ENCODE peak calls at places on chromosomes 4 and X, in ten cellular contexts. O, E, C, L, K, A, W, S, X and G are unnamed samples.

GRCh38 chr4:99945718-99946345 is 586 bp downstream of the DNAJB14 start:
- DNase-seq in O (no peak), E (peak), C (peak), L (no peak), K (peak), A (peak), W (no peak), S (peak), X (no peak), G (no peak)

GRCh38 chr4:38667005-38667771 is 3.2 kb downstream of the KLF3 start:
- DNase-seq in O (no peak), E (peak), C (peak), L (no peak), K (peak), A (peak), W (peak), S (peak), X (peak), G (peak)

GRCh38 chrX:24080670-24081069 is 25.9 kb downstream of the EIF2S3 start:
- DNase-seq in O (no peak), E (no peak), C (no peak), L (no peak), K (no peak), A (no peak), W (no peak), S (no peak), X (no peak), G (no peak)

GRCh38 chr4:123573866-123574508 is 177.4 kb downstream of the SPRY1 start:
- DNase-seq in O (no peak), E (no peak), C (no peak), L (no peak), K (no peak), A (no peak), W (no peak), S (no peak), X (no peak), G (no peak)

GRCh38 chr4:121738780-121739547 is 26.0 kb downstream of the SMIM43 start:
- DNase-seq in O (no peak), E (no peak), C (no peak), L (no peak), K (no peak), A (no peak), W (peak), S (peak), X (no peak), G (no peak)

GRCh38 chr4:106365613-106366012 is 3.0 kb downstream of the GIMD1 start:
- DNase-seq in O (no peak), E (peak), C (no peak), L (no peak), K (peak), A (no peak), W (peak), S (peak), X (peak), G (peak)

GRCh38 chr4:20528508-20528907 is 171.8 kb upstream of the PACRGL start:
- DNase-seq in O (no peak), E (peak), C (no peak), L (no peak), K (peak), A (no peak), W (peak), S (no peak), X (no peak), G (no peak)

GRCh38 chrX:153926863-153927685 is 1.0 kb upstream of the ARHGAP4 start:
- DNase-seq in O (peak), E (peak), C (peak), L (no peak), K (no peak), A (no peak), W (no peak), S (peak), X (peak), G (peak)

GRCh38 chrX:64204701-64205440 is 637 bp downstream of the AMER1 start:
- DNase-seq in O (peak), E (peak), C (peak), L (peak), K (peak), A (no peak), W (peak), S (peak), X (peak), G (no peak)

GRCh38 chrX:44881549-44881948 is 8.6 kb downstream of the KDM6A start:
- DNase-seq in O (no peak), E (no peak), C (no peak), L (no peak), K (no peak), A (no peak), W (no peak), S (no peak), X (no peak), G (no peak)

GRCh38 chr4:8332038-8332857 is 62.7 kb downstream of the HTRA3 start:
- DNase-seq in O (no peak), E (no peak), C (no peak), L (peak), K (no peak), A (no peak), W (no peak), S (no peak), X (no peak), G (no peak)

GRCh38 chr4:114599231-114600065 is 841 bp downstream of the UGT8 start:
- DNase-seq in O (peak), E (no peak), C (peak), L (peak), K (peak), A (no peak), W (no peak), S (peak), X (no peak), G (no peak)

GRCh38 chr4:16227462-16227868 is 1.2 kb upstream of the TAPT1 start:
- DNase-seq in O (peak), E (no peak), C (peak), L (peak), K (peak), A (peak), W (no peak), S (peak), X (peak), G (no peak)

GRCh38 chr4:169774466-169775445 is 17.0 kb upstream of the HPF1 start:
- DNase-seq in O (peak), E (no peak), C (no peak), L (peak), K (no peak), A (no peak), W (no peak), S (peak), X (no peak), G (no peak)

GRCh38 chrX:134444681-134445080 is 15.3 kb upstream of the HPRT1 start:
- DNase-seq in O (no peak), E (no peak), C (no peak), L (no peak), K (no peak), A (no peak), W (no peak), S (no peak), X (no peak), G (no peak)

GRCh38 chr4:119587796-119588195 is 40.8 kb downstream of the PDE5A start:
- DNase-seq in O (no peak), E (no peak), C (no peak), L (no peak), K (no peak), A (no peak), W (no peak), S (no peak), X (no peak), G (no peak)

GRCh38 chr4:38154251-38154650 is 194.1 kb downstream of the PTTG2 start:
- DNase-seq in O (no peak), E (no peak), C (no peak), L (no peak), K (no peak), A (no peak), W (no peak), S (no peak), X (no peak), G (no peak)

GRCh38 chr4:182806259-182807252 is 110.6 kb downstream of the DCTD start:
- DNase-seq in O (peak), E (peak), C (no peak), L (peak), K (peak), A (peak), W (peak), S (peak), X (peak), G (peak)

GRCh38 chr4:163395055-163395454 is 51.4 kb downstream of the NPY5R start:
- DNase-seq in O (no peak), E (peak), C (no peak), L (no peak), K (peak), A (no peak), W (no peak), S (peak), X (no peak), G (no peak)

GRCh38 chrX:109886122-109886761 is 116.7 kb upstream of the TMEM164 start:
- DNase-seq in O (no peak), E (peak), C (peak), L (no peak), K (peak), A (no peak), W (peak), S (peak), X (peak), G (peak)

GRCh38 chrX:103002576-103002975 is 61.4 kb downstream of the BEX1 start:
- DNase-seq in O (no peak), E (no peak), C (no peak), L (no peak), K (no peak), A (no peak), W (no peak), S (peak), X (peak), G (no peak)

GRCh38 chr4:175813841-175814240 is 1.8 kb upstream of the GPM6A start:
- DNase-seq in O (no peak), E (no peak), C (no peak), L (no peak), K (no peak), A (no peak), W (no peak), S (no peak), X (no peak), G (no peak)

GRCh38 chr4:105022811-105023667 is 123.6 kb upstream of the TET2 start:
- DNase-seq in O (no peak), E (peak), C (no peak), L (no peak), K (no peak), A (no peak), W (no peak), S (peak), X (no peak), G (peak)

GRCh38 chrX:71224969-71225368 is 1.9 kb downstream of the GJB1 start:
- DNase-seq in O (no peak), E (no peak), C (no peak), L (no peak), K (no peak), A (no peak), W (no peak), S (no peak), X (no peak), G (peak)

GRCh38 chr4:153438916-153439756 is 27.0 kb upstream of the TMEM131L start:
- DNase-seq in O (peak), E (no peak), C (no peak), L (no peak), K (no peak), A (no peak), W (no peak), S (no peak), X (no peak), G (no peak)

GRCh38 chrX:133609151-133609550 is 193.9 kb upstream of the GPC4 start:
- DNase-seq in O (no peak), E (no peak), C (no peak), L (no peak), K (no peak), A (no peak), W (no peak), S (peak), X (no peak), G (peak)

GRCh38 chrX:114582698-114583395 is 1.0 kb upstream of the HTR2C start:
- DNase-seq in O (no peak), E (no peak), C (no peak), L (no peak), K (no peak), A (no peak), W (no peak), S (no peak), X (no peak), G (no peak)

GRCh38 chr4:39719804-39720580 is 22.1 kb downstream of the UBE2K start:
- DNase-seq in O (no peak), E (no peak), C (no peak), L (no peak), K (no peak), A (no peak), W (no peak), S (no peak), X (no peak), G (no peak)

GRCh38 chr4:127162741-127163140 is 470.0 kb upstream of the INTU start:
- DNase-seq in O (no peak), E (no peak), C (no peak), L (no peak), K (no peak), A (no peak), W (peak), S (peak), X (peak), G (peak)

GRCh38 chrX:53287493-53288138 is 6.2 kb upstream of the IQSEC2 start:
- DNase-seq in O (no peak), E (peak), C (peak), L (no peak), K (peak), A (peak), W (peak), S (peak), X (peak), G (peak)

GRCh38 chrX:113929004-113929403 is 654.9 kb upstream of the HTR2C start:
- DNase-seq in O (no peak), E (peak), C (peak), L (no peak), K (peak), A (no peak), W (no peak), S (peak), X (no peak), G (peak)

GRCh38 chrX:110852180-110852579 is 56.6 kb upstream of the CHRDL1 start:
- DNase-seq in O (no peak), E (no peak), C (peak), L (no peak), K (peak), A (no peak), W (peak), S (peak), X (peak), G (no peak)

GRCh38 chr4:4502694-4503311 is 39.0 kb downstream of the STX18 start:
- DNase-seq in O (no peak), E (peak), C (no peak), L (no peak), K (no peak), A (no peak), W (no peak), S (peak), X (peak), G (peak)

GRCh38 chrX:71978164-71978563 is 67.5 kb downstream of the NHSL2 start:
- DNase-seq in O (no peak), E (no peak), C (no peak), L (no peak), K (no peak), A (no peak), W (no peak), S (no peak), X (no peak), G (no peak)